ENCODE peak calls at places on chromosomes 2 and 18, in four cellular contexts. Y is NCI-H2171 treated with DMSO at 0.1 percent for 48 hours, U is stromal cell of bone marrow, Q is renal cortical epithelial cell. A is an unnamed sample.

GRCh38 chr2:168490916-168491605 is 35.0 kb downstream of the CERS6 start:
- DNase-seq in Y (no peak), U (no peak), Q (no peak), A (no peak)

GRCh38 chr18:67932261-67932660 is 415.7 kb upstream of the DSEL start:
- DNase-seq in Y (no peak), U (no peak), Q (no peak), A (no peak)

GRCh38 chr2:217889656-217890055 is 113.1 kb downstream of the TNS1 start:
- DNase-seq in Y (no peak), U (no peak), Q (no peak), A (no peak)

GRCh38 chr2:241771286-241772062 is 5.1 kb upstream of the GAL3ST2 start:
- DNase-seq in Y (no peak), U (no peak), Q (peak; percentile 16), A (peak; percentile 97)

GRCh38 chr18:31512203-31512764 is 14.3 kb downstream of the DSG2 start:
- DNase-seq in Y (no peak), U (peak; percentile 61), Q (peak; percentile 91), A (no peak)

GRCh38 chr18:3867768-3868445 is 417.9 kb downstream of the TGIF1 start:
- DNase-seq in Y (peak; percentile 41), U (no peak), Q (no peak), A (no peak)

GRCh38 chr2:162106146-162106551 is 32.1 kb upstream of the DPP4 start:
- DNase-seq in Y (no peak), U (peak; percentile 57), Q (no peak), A (no peak)

GRCh38 chr2:205024822-205025518 is 479.7 kb downstream of the PARD3B start:
- DNase-seq in Y (no peak), U (peak; percentile 95), Q (peak; percentile 98), A (no peak)

GRCh38 chr2:225735844-225736243 is 336.3 kb downstream of the NYAP2 start:
- DNase-seq in Y (no peak), U (peak; percentile 80), Q (no peak), A (no peak)

GRCh38 chr2:56474412-56475158 is 290.8 kb downstream of the CCDC85A start:
- DNase-seq in Y (peak; percentile 98), U (peak; percentile 6), Q (peak; percentile 94), A (peak; percentile 62)

GRCh38 chr2:34105015-34105767 is 506.1 kb upstream of the FAM98A start:
- DNase-seq in Y (no peak), U (peak; percentile 43), Q (peak; percentile 94), A (no peak)

GRCh38 chr18:78716581-78716980 is 263.0 kb upstream of the SALL3 start:
- DNase-seq in Y (no peak), U (no peak), Q (no peak), A (no peak)

GRCh38 chr2:43806719-43807031 is 32.0 kb downstream of the ABCG5 start:
- DNase-seq in Y (no peak), U (no peak), Q (no peak), A (no peak)

GRCh38 chr2:160408575-160409291 is 84.9 kb downstream of the RBMS1 start:
- DNase-seq in Y (no peak), U (no peak), Q (no peak), A (no peak)

GRCh38 chr2:84939426-84940087 is 31.4 kb upstream of the KCMF1 start:
- DNase-seq in Y (no peak), U (no peak), Q (no peak), A (no peak)

GRCh38 chr18:44834867-44835469 is 154.3 kb downstream of the SETBP1 start:
- DNase-seq in Y (peak; percentile 32), U (no peak), Q (no peak), A (peak; percentile 38)

GRCh38 chr18:24118750-24119577 is 19.9 kb upstream of the CABYR start:
- DNase-seq in Y (peak; percentile 80), U (peak; percentile 44), Q (peak; percentile 75), A (peak; percentile 86)

GRCh38 chr2:191321861-191322662 is 76.9 kb downstream of the MYO1B start:
- DNase-seq in Y (peak; percentile 75), U (peak; percentile 79), Q (peak; percentile 60), A (peak; percentile 82)

GRCh38 chr2:57864926-57865325 is 181.7 kb upstream of the VRK2 start:
- DNase-seq in Y (no peak), U (no peak), Q (peak; percentile 28), A (no peak)

GRCh38 chr18:69758458-69758857 is 189.2 kb downstream of the CD226 start:
- DNase-seq in Y (no peak), U (peak; percentile 74), Q (peak; percentile 1), A (no peak)